ENCODE peak calls at places on chromosomes 12 and 14, in six cellular contexts. R is transverse colon, Z is HCT116, M is ovary, U is thyroid gland, G is heart left ventricle. T is an unnamed sample.

GRCh38 chr12:77120695-77121094 is 55.3 kb upstream of the E2F7 start:
- DNase-seq in R (no peak), Z (no peak), M (no peak), U (no peak), G (no peak), T (no peak)

GRCh38 chr12:75289678-75290200 is 40.4 kb downstream of the CAPS2 start:
- DNase-seq in R (no peak), Z (peak), M (no peak), U (no peak), G (no peak), T (no peak)

GRCh38 chr12:6316921-6317692 is 6.6 kb downstream of the PLEKHG6 start:
- DNase-seq in R (no peak), Z (no peak), M (no peak), U (no peak), G (no peak), T (no peak)

GRCh38 chr12:42023733-42024494 is 120.8 kb downstream of the GXYLT1 start:
- DNase-seq in R (peak), Z (peak), M (peak), U (peak), G (peak), T (peak)

GRCh38 chr14:22613091-22613695 is 15.1 kb downstream of the ABHD4 start:
- DNase-seq in R (no peak), Z (no peak), M (no peak), U (no peak), G (no peak), T (no peak)

GRCh38 chr14:91858536-91859275 is 8.6 kb downstream of the TC2N start:
- DNase-seq in R (no peak), Z (peak), M (no peak), U (no peak), G (no peak), T (no peak)

GRCh38 chr14:99519931-99520421 is 38.8 kb downstream of the CCNK start:
- DNase-seq in R (no peak), Z (no peak), M (no peak), U (no peak), G (peak), T (no peak)

GRCh38 chr12:100752841-100753240 is 41.7 kb upstream of the ANO4 start:
- DNase-seq in R (no peak), Z (no peak), M (no peak), U (no peak), G (no peak), T (no peak)

GRCh38 chr12:16347391-16348298 is at the start of gene MGST1:
- DNase-seq in R (peak), Z (peak), M (no peak), U (peak), G (peak), T (peak)

GRCh38 chr12:84315926-84316325 is 596.7 kb downstream of the SLC6A15 start:
- DNase-seq in R (no peak), Z (no peak), M (no peak), U (no peak), G (no peak), T (no peak)

GRCh38 chr14:38127356-38127755 is 80.3 kb upstream of the SSTR1 start:
- DNase-seq in R (no peak), Z (no peak), M (no peak), U (no peak), G (no peak), T (no peak)

GRCh38 chr14:51852541-51852940 is 7.9 kb upstream of the GNG2 start:
- DNase-seq in R (no peak), Z (no peak), M (no peak), U (no peak), G (no peak), T (no peak)

GRCh38 chr12:121123488-121123887 is 9.2 kb upstream of the P2RX7 start:
- DNase-seq in R (no peak), Z (no peak), M (no peak), U (no peak), G (no peak), T (no peak)

GRCh38 chr14:103859416-103860202 is 12.2 kb upstream of the PPP1R13B start:
- DNase-seq in R (no peak), Z (no peak), M (no peak), U (no peak), G (no peak), T (peak)

GRCh38 chr14:80425686-80426085 is 214.4 kb upstream of the DIO2 start:
- DNase-seq in R (no peak), Z (peak), M (no peak), U (no peak), G (no peak), T (no peak)

GRCh38 chr12:130300090-130300489 is 37.6 kb upstream of the PIWIL1 start:
- DNase-seq in R (no peak), Z (no peak), M (no peak), U (no peak), G (no peak), T (no peak)

GRCh38 chr12:104737682-104738370 is 220.3 kb downstream of the SLC41A2 start:
- DNase-seq in R (no peak), Z (no peak), M (no peak), U (no peak), G (no peak), T (no peak)

GRCh38 chr14:75229923-75230792 is 48.5 kb upstream of the FOS start:
- DNase-seq in R (peak), Z (peak), M (no peak), U (peak), G (no peak), T (no peak)

GRCh38 chr12:48296586-48297396 is 53.9 kb downstream of the ZNF641 start:
- DNase-seq in R (peak), Z (no peak), M (peak), U (peak), G (peak), T (peak)

GRCh38 chr14:45177081-45177480 is 41.4 kb downstream of the FANCM start:
- DNase-seq in R (no peak), Z (no peak), M (no peak), U (no peak), G (no peak), T (no peak)

GRCh38 chr14:61802010-61802621 is 39.9 kb downstream of the SNAPC1 start:
- DNase-seq in R (no peak), Z (no peak), M (no peak), U (no peak), G (no peak), T (no peak)

GRCh38 chr14:58650857-58651256 is 13.1 kb downstream of the DACT1 start:
- DNase-seq in R (no peak), Z (no peak), M (no peak), U (no peak), G (no peak), T (no peak)

GRCh38 chr14:95817271-95817670 is 59.4 kb upstream of the TUNAR start:
- DNase-seq in R (no peak), Z (no peak), M (no peak), U (no peak), G (no peak), T (no peak)

GRCh38 chr12:81759215-81759991 is at the start of gene PPFIA2:
- DNase-seq in R (no peak), Z (no peak), M (peak), U (peak), G (peak), T (no peak)

GRCh38 chr12:50764861-50765324 is 992 bp downstream of the ATF1 start:
- DNase-seq in R (peak), Z (no peak), M (no peak), U (peak), G (no peak), T (no peak)

GRCh38 chr14:50085570-50086315 is 30.6 kb downstream of the VCPKMT start:
- DNase-seq in R (no peak), Z (no peak), M (no peak), U (no peak), G (no peak), T (no peak)

GRCh38 chr14:72599579-72600470 is 294.1 kb downstream of the DPF3 start:
- DNase-seq in R (no peak), Z (no peak), M (no peak), U (no peak), G (no peak), T (no peak)

GRCh38 chr12:81470923-81471322 is 288.2 kb downstream of the PPFIA2 start:
- DNase-seq in R (no peak), Z (no peak), M (no peak), U (no peak), G (no peak), T (no peak)

GRCh38 chr12:43636706-43637105 is 84.7 kb upstream of the ADAMTS20 start:
- DNase-seq in R (no peak), Z (no peak), M (no peak), U (no peak), G (no peak), T (no peak)

GRCh38 chr14:96198430-96199133 is 6.1 kb upstream of the BDKRB2 start:
- DNase-seq in R (no peak), Z (no peak), M (no peak), U (peak), G (no peak), T (no peak)

GRCh38 chr12:33588082-33588712 is 148.6 kb upstream of the SYT10 start:
- DNase-seq in R (no peak), Z (no peak), M (no peak), U (no peak), G (no peak), T (no peak)

GRCh38 chr12:87953257-87953860 is 75.8 kb downstream of the C12orf50 start:
- DNase-seq in R (no peak), Z (peak), M (no peak), U (peak), G (no peak), T (no peak)

GRCh38 chr12:121026274-121027045 is 10.2 kb upstream of the C12orf43 start:
- DNase-seq in R (no peak), Z (no peak), M (no peak), U (no peak), G (no peak), T (no peak)

GRCh38 chr14:21231020-21231652 is 38.1 kb downstream of the HNRNPC start:
- DNase-seq in R (no peak), Z (no peak), M (no peak), U (no peak), G (no peak), T (no peak)

GRCh38 chr12:88720231-88720630 is 140.0 kb upstream of the KITLG start:
- DNase-seq in R (no peak), Z (no peak), M (no peak), U (no peak), G (no peak), T (no peak)

GRCh38 chr12:44317651-44318126 is 481.8 kb downstream of the TMEM117 start:
- DNase-seq in R (no peak), Z (peak), M (no peak), U (no peak), G (no peak), T (no peak)

GRCh38 chr14:70619708-70620107 is 19.3 kb upstream of the MED6 start:
- DNase-seq in R (no peak), Z (no peak), M (no peak), U (no peak), G (no peak), T (no peak)

GRCh38 chr14:70730393-70730792 is 78.9 kb downstream of the MAP3K9 start:
- DNase-seq in R (no peak), Z (no peak), M (no peak), U (no peak), G (no peak), T (no peak)

GRCh38 chr12:91109148-91109564 is 2.1 kb downstream of the LUM start:
- DNase-seq in R (peak), Z (peak), M (peak), U (peak), G (peak), T (peak)

GRCh38 chr14:53953002-53953827 is 3.4 kb downstream of the BMP4 start:
- DNase-seq in R (peak), Z (no peak), M (peak), U (peak), G (peak), T (peak)
- H3K4me3 ChIP-seq in R (peak), Z (peak), M (peak), U (peak), G (peak), T (peak)

DNA sequence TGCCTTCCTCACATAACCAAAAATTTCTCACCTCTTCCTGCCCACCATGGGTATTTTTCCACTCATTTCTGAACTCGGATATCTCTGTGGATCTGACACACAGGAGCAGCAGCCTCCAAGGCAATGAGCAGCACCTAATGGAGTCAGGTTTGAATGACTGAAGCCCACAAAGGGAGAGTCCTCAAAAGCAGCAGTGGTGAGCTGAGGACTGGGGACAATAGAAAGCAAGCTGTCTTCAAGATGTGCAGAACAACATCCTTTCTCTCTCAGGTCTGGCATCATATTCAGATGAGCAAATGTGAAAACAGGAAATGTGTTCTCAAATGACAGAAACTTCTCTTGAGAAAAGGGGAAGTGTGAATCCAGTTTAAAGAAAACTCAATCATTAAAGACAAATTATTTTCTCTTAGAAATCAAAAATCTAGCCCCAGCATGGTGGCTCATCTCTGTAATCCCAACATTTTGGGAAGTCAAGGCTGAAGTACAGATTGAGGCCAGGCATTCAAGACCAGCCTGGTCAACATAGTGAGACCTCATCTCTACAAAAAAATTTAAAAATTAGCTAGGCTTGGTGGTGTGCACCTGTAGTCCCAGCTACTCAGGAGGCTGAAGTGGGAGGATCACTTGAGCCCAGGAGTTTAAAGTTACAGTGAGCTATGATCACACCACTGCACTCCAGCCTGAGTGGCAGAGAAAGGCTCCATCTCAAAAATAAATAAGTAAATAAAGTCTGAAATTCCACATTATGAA is 54.2 kb downstream of the C12orf42 start:
- DNase-seq in R (peak), Z (no peak), M (no peak), U (no peak), G (no peak), T (no peak)
- TF ChIP-seq POLR2A in R (peak), Z (no peak), M (no peak), U (no peak), G (no peak), T (no peak)

DNA sequence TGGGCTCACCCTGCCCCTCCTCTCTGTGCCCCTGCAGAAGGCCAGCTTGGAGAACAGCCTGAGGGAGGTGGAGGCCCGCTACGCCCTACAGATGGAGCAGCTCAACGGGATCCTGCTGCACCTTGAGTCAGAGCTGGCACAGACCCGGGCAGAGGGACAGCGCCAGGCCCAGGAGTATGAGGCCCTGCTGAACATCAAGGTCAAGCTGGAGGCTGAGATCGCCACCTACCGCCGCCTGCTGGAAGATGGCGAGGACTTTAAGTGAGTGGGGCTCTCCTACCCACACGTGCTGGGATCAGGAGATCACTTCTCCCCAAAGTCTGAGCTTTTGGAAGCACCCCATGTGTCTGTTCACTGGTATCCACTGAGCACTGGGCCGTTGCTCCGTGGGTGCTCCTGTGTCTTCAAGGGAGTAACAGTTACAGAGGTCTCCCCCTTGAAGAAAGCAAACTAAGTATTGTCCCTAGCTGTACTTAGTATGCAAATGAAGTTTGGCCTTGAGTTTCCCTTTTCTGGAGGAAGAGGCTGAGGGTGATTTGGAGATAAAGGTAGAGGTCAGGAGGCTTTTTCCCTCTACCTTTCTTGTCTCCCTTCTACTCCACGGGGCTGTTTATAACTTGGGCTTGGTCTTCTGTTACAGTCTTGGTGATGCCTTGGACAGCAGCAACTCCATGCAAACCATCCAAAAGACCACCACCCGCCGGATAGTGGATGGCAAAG is 3.3 kb downstream of the KRT18 start:
- DNase-seq in R (peak), Z (no peak), M (no peak), U (peak), G (no peak), T (peak)
- H3K4me3 ChIP-seq in R (no peak), Z (no peak), M (no peak), U (no peak), G (no peak), T (no peak)

DNA sequence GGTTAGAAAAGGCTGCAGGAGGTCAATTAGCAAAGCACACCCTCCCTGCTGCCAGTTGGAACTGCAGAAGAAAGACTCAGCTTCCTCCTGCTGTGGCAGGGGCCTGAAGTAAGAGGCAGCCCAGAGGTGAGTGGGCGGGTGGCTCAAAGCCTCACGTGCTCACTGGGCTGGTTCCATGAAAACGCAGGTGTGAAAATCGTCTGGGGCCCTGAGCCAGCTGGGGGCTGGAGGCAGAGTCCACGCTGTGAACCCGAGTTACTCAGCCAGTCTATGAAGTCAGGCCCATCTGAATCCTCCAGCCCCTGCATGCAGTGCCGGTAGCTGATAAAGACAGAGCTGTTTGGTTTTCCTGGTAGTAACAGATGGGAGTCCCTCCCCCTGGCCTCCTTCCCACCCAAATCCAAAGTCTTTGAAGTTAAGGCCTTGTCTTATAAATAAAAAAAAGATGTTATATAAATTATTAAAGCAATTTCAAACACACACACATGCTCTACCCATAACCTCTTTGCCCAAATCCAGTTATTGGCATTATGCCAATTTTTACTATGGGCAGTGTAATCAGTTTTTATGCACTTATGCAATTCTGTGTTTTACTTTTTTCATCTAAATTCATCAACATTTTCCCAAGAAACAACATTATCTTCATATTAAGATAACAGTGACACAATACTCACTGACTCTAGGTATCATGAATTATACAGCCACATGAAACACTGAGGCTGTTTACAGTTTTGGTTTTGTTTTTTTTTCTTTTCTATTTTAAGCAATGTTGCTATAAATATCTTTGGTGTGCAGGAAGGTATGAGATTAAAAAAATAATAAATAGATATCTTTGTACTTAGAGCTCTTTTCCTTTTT is 57.9 kb upstream of the PNMA1 start:
- DNase-seq in R (peak), Z (no peak), M (peak), U (peak), G (no peak), T (peak)
- TF ChIP-seq POLR2A in R (peak), Z (no peak), M (no peak), U (peak), G (no peak), T (no peak)

GRCh38 chr12:14393736-14394135 is 28.3 kb downstream of the ATF7IP start:
- DNase-seq in R (no peak), Z (no peak), M (no peak), U (no peak), G (no peak), T (no peak)
- H3K4me3 ChIP-seq in R (no peak), Z (peak), M (no peak), U (no peak), G (peak), T (no peak)

GRCh38 chr12:57504033-57504432 is 16.2 kb downstream of the MARS1 start:
- DNase-seq in R (no peak), Z (no peak), M (no peak), U (peak), G (no peak), T (no peak)
- TF ChIP-seq POLR2A in R (no peak), Z (no peak), M (no peak), U (peak), G (no peak), T (no peak)

DNA sequence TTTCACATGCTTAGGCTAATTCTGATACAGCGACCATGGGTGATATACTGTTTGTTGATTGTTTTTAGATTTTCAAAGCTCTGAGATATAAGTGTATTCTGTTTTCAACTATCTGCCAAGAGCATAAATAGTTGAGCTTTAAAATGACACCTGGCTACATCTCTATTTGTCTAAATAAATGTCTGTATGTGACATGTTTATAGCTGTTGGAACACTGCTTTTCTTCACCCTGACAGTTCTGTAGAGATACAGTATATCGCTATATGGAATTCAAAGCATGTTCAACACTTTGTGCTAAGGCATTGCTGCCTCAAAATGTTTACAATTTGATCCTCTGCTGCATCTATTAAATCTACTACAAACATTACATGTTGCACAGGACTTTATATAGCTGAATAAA is 27.4 kb upstream of the MGAT4C start:
- DNase-seq in R (no peak), Z (no peak), M (no peak), U (no peak), G (no peak), T (no peak)
- H3K4me3 ChIP-seq in R (no peak), Z (no peak), M (no peak), U (no peak), G (no peak), T (no peak)

GRCh38 chr14:66074546-66074945 is 411.6 kb upstream of the CCDC196 start:
- DNase-seq in R (no peak), Z (no peak), M (no peak), U (no peak), G (no peak), T (no peak)
- TF ChIP-seq POLR2A in R (no peak), Z (no peak), M (no peak), U (no peak), G (no peak), T (no peak)